ENCODE peak calls at places on chromosomes 1 and 21, in ten cellular contexts. M, D, S, L, W, E, Q, J, P and A are unnamed samples.

GRCh38 chr1:43605157-43605556 is 44.8 kb upstream of the KDM4A start:
- DNase-seq in M (no peak), D (no peak), S (no peak), L (no peak), W (no peak), E (no peak), Q (no peak), J (no peak), P (no peak), A (no peak)

GRCh38 chr1:107925565-107925964 is 39.4 kb downstream of the VAV3 start:
- DNase-seq in M (no peak), D (no peak), S (no peak), L (no peak), W (no peak), E (no peak), Q (no peak), J (no peak), P (no peak), A (no peak)

GRCh38 chr21:29403291-29403690 is 104.6 kb downstream of the BACH1 start:
- DNase-seq in M (no peak), D (no peak), S (peak), L (no peak), W (no peak), E (no peak), Q (no peak), J (no peak), P (no peak), A (no peak)

GRCh38 chr1:211648336-211648735 is 27.1 kb downstream of the NEK2 start:
- DNase-seq in M (peak), D (peak), S (peak), L (no peak), W (peak), E (no peak), Q (no peak), J (no peak), P (peak), A (no peak)

GRCh38 chr1:222829868-222830267 is 15.0 kb downstream of the DISP1 start:
- DNase-seq in M (no peak), D (no peak), S (peak), L (no peak), W (no peak), E (no peak), Q (no peak), J (no peak), P (no peak), A (no peak)

GRCh38 chr1:19043579-19044443 is 87.3 kb upstream of the IFFO2 start:
- DNase-seq in M (no peak), D (no peak), S (no peak), L (no peak), W (no peak), E (peak), Q (no peak), J (no peak), P (no peak), A (no peak)

GRCh38 chr1:246726255-246726679 is 2.1 kb downstream of the SCCPDH start:
- DNase-seq in M (peak), D (no peak), S (peak), L (no peak), W (no peak), E (no peak), Q (no peak), J (no peak), P (no peak), A (no peak)

GRCh38 chr1:41689596-41689995 is 205.1 kb upstream of the EDN2 start:
- DNase-seq in M (no peak), D (no peak), S (no peak), L (no peak), W (no peak), E (no peak), Q (peak), J (no peak), P (no peak), A (no peak)

GRCh38 chr1:177163844-177164379 is 600 bp downstream of the ASTN1 start:
- DNase-seq in M (no peak), D (no peak), S (no peak), L (no peak), W (no peak), E (no peak), Q (no peak), J (peak), P (no peak), A (no peak)

GRCh38 chr1:53413175-53414001 is 45.8 kb upstream of the DMRTB1 start:
- DNase-seq in M (no peak), D (peak), S (peak), L (no peak), W (peak), E (no peak), Q (peak), J (no peak), P (no peak), A (no peak)

GRCh38 chr1:214327519-214327918 is 46.6 kb downstream of the SMYD2 start:
- DNase-seq in M (no peak), D (no peak), S (no peak), L (no peak), W (no peak), E (no peak), Q (no peak), J (no peak), P (no peak), A (no peak)

GRCh38 chr1:33299461-33300155 is 21.3 kb downstream of the A3GALT2 start:
- DNase-seq in M (no peak), D (no peak), S (no peak), L (no peak), W (no peak), E (no peak), Q (no peak), J (no peak), P (no peak), A (no peak)

GRCh38 chr1:206503591-206504362 is 3.6 kb upstream of the RASSF5 start:
- DNase-seq in M (peak), D (peak), S (peak), L (peak), W (peak), E (peak), Q (peak), J (no peak), P (peak), A (no peak)

GRCh38 chr1:156766288-156767100 is 841 bp upstream of the PRCC start:
- DNase-seq in M (no peak), D (peak), S (no peak), L (no peak), W (peak), E (peak), Q (peak), J (no peak), P (peak), A (no peak)

GRCh38 chr1:33314371-33314893 is 6.5 kb downstream of the A3GALT2 start:
- DNase-seq in M (no peak), D (no peak), S (no peak), L (no peak), W (no peak), E (no peak), Q (no peak), J (no peak), P (no peak), A (no peak)

GRCh38 chr21:27024316-27024715 is 57.4 kb upstream of the ADAMTS5 start:
- DNase-seq in M (no peak), D (no peak), S (peak), L (no peak), W (no peak), E (no peak), Q (no peak), J (no peak), P (no peak), A (no peak)

GRCh38 chr1:44881011-44881632 is 38.1 kb upstream of the PTCH2 start:
- DNase-seq in M (no peak), D (no peak), S (peak), L (no peak), W (peak), E (no peak), Q (peak), J (no peak), P (no peak), A (no peak)

GRCh38 chr1:234206651-234207284 is 166.5 kb upstream of the COA6 start:
- DNase-seq in M (no peak), D (peak), S (peak), L (no peak), W (peak), E (no peak), Q (peak), J (peak), P (no peak), A (no peak)

GRCh38 chr1:148383966-148384365 is 99.1 kb downstream of the PPIAL4G start:
- DNase-seq in M (no peak), D (no peak), S (no peak), L (no peak), W (peak), E (no peak), Q (no peak), J (no peak), P (no peak), A (no peak)
- TF ChIP-seq CTCF in M (no peak), D (no peak), S (no peak), L (no peak), W (peak), E (no peak), Q (no peak), J (no peak), P (no peak), A (no peak)

GRCh38 chr21:41861987-41862386 is 17.2 kb downstream of the PRDM15 start:
- DNase-seq in M (no peak), D (no peak), S (no peak), L (no peak), W (no peak), E (no peak), Q (no peak), J (no peak), P (no peak), A (no peak)
- TF ChIP-seq CTCF in M (no peak), D (no peak), S (peak), L (no peak), W (no peak), E (no peak), Q (no peak), J (no peak), P (no peak), A (no peak)

DNA sequence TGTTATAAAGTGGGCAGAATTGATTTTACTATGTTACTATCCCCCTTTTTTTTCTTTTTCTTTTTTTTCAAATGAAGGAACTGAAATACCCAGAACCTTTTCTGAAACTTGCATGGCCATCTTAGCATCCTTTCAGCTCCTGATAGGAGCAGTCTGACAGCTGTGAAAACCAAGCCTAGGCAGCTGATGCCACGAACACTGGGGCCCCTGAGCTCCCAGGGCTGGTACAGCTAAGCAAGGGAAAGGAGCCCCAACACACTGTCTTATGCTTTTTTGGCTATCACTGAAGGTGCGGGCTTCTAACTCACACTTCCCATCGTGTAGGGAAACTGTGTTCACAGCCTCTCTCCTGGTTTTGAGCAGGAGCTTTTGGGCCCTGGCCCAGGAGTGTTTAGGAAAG is 23.0 kb upstream of the CAMK1G start:
- DNase-seq in M (no peak), D (no peak), S (no peak), L (no peak), W (no peak), E (no peak), Q (no peak), J (no peak), P (no peak), A (no peak)
- TF ChIP-seq CTCF in M (no peak), D (no peak), S (no peak), L (no peak), W (no peak), E (no peak), Q (no peak), J (no peak), P (no peak), A (no peak)

DNA sequence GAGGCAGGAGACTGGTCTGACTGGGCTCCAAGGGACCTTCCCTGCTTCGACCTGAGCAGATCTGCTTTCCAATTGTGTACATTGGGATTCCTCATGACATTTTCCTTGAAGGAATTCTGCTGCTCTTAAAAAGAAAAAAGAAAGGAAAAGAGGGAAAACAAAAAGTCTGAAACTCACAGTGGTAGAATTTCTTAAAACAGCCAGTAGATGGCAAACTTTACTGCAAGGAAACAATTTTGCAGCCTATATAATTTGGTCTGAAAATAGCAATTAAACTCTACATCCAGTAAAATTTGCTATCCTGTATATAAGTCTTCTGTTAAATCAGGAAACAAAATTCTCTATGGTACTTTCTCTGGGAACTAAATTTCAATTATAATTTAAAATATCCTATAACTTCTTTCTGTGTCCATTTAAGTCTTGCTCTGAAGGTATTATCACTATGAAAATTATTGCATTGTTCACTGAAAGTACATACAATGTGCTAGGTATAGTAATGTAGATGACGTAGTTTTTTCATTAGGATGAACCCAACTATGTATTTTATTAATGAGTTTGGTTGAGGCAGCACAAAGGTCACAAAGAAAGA is 59.8 kb downstream of the CRB1 start:
- DNase-seq in M (no peak), D (no peak), S (peak), L (no peak), W (peak), E (no peak), Q (no peak), J (no peak), P (no peak), A (no peak)
- TF ChIP-seq CTCF in M (peak), D (peak), S (peak), L (peak), W (peak), E (peak), Q (peak), J (peak), P (peak), A (peak)

DNA sequence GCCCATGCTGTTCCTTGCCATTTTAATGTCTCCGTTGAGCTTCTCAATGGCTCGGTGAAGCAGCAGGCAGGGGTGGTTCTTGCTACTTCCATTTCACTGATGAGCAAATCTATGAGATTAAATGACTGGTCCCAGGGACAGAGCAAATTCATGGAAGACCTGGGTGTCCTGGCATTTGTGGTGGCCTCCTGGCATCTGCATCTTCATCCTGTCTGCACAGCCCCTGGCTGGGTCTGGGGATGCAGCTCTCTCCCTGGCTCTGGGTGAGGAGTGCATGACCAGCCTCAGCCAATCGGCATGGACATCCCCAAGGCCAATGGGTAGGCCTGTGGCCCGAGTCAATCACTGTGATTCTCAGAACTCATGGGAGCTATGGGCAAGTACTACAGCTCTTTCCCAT is 261.7 kb downstream of the KCNJ6 start:
- DNase-seq in M (no peak), D (no peak), S (no peak), L (no peak), W (no peak), E (no peak), Q (no peak), J (no peak), P (no peak), A (no peak)
- TF ChIP-seq CTCF in M (no peak), D (no peak), S (no peak), L (no peak), W (no peak), E (no peak), Q (no peak), J (no peak), P (no peak), A (no peak)

DNA sequence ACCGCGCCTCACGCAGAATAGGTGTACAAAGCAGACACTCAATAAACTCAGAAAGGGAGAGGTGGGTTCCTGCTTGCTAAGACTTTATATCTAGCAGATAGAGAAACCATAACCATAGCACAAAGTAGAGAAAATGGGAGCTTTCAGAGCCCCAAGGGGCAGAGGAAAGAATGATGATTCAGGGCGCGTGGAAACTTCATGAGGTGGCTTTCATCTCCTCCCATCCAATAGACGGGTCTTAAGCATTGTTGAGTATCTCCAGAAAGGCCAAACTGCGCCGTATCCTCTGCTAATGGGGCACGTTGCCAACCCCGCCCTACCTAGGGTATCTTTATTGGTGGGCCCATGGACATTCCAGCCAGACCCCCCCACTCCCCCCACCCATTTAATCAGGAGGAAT is 778 bp upstream of the MIXL1 start:
- DNase-seq in M (no peak), D (no peak), S (no peak), L (no peak), W (no peak), E (no peak), Q (no peak), J (no peak), P (no peak), A (no peak)
- TF ChIP-seq CTCF in M (no peak), D (no peak), S (no peak), L (no peak), W (no peak), E (no peak), Q (no peak), J (no peak), P (no peak), A (no peak)

DNA sequence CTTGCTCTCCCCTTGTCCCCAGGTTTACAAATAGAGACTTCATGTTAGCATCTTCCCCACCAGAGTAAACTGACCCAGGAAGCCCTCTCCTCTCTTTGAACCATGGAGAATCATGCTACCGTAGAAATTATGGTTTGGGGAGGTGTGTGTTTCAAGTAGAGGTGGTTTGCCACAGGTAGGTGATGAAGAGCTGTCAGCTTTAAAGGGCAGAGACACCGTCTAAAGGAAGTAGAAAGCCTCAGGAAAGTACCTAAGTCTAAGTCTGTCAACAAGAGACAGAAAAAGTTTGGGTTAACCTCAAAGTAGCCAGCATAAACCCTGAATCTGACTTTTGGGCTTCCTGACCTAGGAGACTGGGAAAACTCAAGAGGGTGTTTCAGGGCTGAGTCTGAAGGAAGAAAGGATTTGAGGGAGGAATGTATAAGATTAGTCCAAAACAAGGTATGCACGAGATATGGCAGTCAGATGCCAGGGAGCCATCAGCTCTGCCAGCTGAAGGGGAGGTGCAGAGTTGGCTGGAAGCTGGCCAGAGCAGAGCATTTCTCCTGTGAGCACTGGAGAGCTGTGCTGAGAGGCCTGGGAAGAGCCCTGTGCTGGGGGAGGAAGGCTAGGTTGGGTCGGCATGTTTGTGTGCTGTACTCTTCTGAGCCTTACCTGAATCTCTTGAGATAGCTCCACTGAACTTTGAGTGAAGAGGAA is 14.3 kb downstream of the ADAMTSL4 start:
- DNase-seq in M (peak), D (no peak), S (peak), L (peak), W (peak), E (peak), Q (no peak), J (peak), P (peak), A (no peak)
- TF ChIP-seq CTCF in M (no peak), D (no peak), S (no peak), L (no peak), W (no peak), E (no peak), Q (no peak), J (no peak), P (no peak), A (no peak)

GRCh38 chr1:64744492-64745180 is at the start of gene RAVER2:
- DNase-seq in M (peak), D (peak), S (peak), L (peak), W (peak), E (peak), Q (no peak), J (peak), P (peak), A (no peak)
- TF ChIP-seq CTCF in M (peak), D (peak), S (peak), L (peak), W (peak), E (peak), Q (no peak), J (peak), P (peak), A (peak)